ENCODE peak calls at places on chromosome 13, in seven cellular contexts. S is hippocampal formation, P is KBM-7, Z is hypothalamus, O is HS-5, Q is cardiac fibroblast, I is DMS 273 treated with DMSO at 0.1 percent for 48 hours. T is an unnamed sample.

GRCh38 chr13:20673711-20674110 is 29.8 kb upstream of the IL17D start:
- DNase-seq in S (peak), P (no peak), Z (no peak), O (no peak), Q (no peak), I (no peak), T (no peak)

GRCh38 chr13:110443633-110444225 is 117.8 kb downstream of the RAB20 start:
- DNase-seq in S (no peak), P (no peak), Z (no peak), O (no peak), Q (no peak), I (no peak), T (no peak)

GRCh38 chr13:31045621-31046081 is 113.2 kb downstream of the TEX26 start:
- DNase-seq in S (no peak), P (peak), Z (no peak), O (peak), Q (peak), I (no peak), T (peak)

GRCh38 chr13:110798595-110798994 is 85.1 kb downstream of the ING1 start:
- DNase-seq in S (no peak), P (no peak), Z (no peak), O (no peak), Q (no peak), I (no peak), T (no peak)

GRCh38 chr13:60627071-60627686 is 230.2 kb downstream of the TDRD3 start:
- DNase-seq in S (no peak), P (peak), Z (peak), O (no peak), Q (peak), I (no peak), T (peak)

GRCh38 chr13:25733061-25733491 is 318.7 kb downstream of the SHISA2 start:
- DNase-seq in S (no peak), P (no peak), Z (no peak), O (no peak), Q (no peak), I (no peak), T (no peak)

GRCh38 chr13:112725346-112726017 is 35.6 kb downstream of the ATP11A start:
- DNase-seq in S (no peak), P (peak), Z (no peak), O (no peak), Q (no peak), I (no peak), T (peak)

GRCh38 chr13:113149711-113150544 is 8.5 kb upstream of the PROZ start:
- DNase-seq in S (no peak), P (no peak), Z (no peak), O (no peak), Q (no peak), I (no peak), T (no peak)

GRCh38 chr13:66689628-66690027 is 540.5 kb downstream of the PCDH9 start:
- DNase-seq in S (no peak), P (no peak), Z (no peak), O (no peak), Q (peak), I (no peak), T (no peak)

T was measured in NB4.